ENCODE peak calls at places on chromosomes 4 and X, in six cellular contexts. Q is tibial nerve, Y is transverse colon, F is body of pancreas, I is aorta, G is breast epithelium. L is an unnamed sample. For H3K4me1, the result is how much of the 10 kb centered on the place peaks cover.

GRCh38 chr4:5376015-5376414 is 324.7 kb downstream of the STK32B start:
- DNase-seq in Q (no peak), F (no peak), I (no peak), G (no peak), Y (no peak), L (no peak)

GRCh38 chr4:64767547-64767946 is 358.3 kb upstream of the TECRL start:
- DNase-seq in F (no peak), Q (no peak), I (no peak), Y (no peak), G (no peak), L (no peak)

GRCh38 chr4:78784255-78784654 is 8.1 kb downstream of the BMP2K start:
- DNase-seq in Y (no peak), G (no peak), F (no peak), I (no peak), Q (no peak), L (no peak)

GRCh38 chr4:89674876-89675459 is 162.0 kb downstream of the SNCA start:
- DNase-seq in G (no peak), Y (no peak), I (no peak), F (no peak), Q (no peak), L (no peak)

GRCh38 chrX:137031517-137032377 is 2.0 kb downstream of the GPR101 start:
- DNase-seq in Q (no peak), I (no peak), F (no peak), G (no peak), Y (peak), L (peak)

GRCh38 chr4:186715077-186715476 is 8.6 kb downstream of the FAT1 start:
- DNase-seq in G (no peak), Q (no peak), Y (no peak), F (no peak), I (no peak), L (no peak)

GRCh38 chr4:159655547-159655946 is 552.7 kb downstream of the RAPGEF2 start:
- DNase-seq in I (no peak), Y (no peak), F (no peak), G (no peak), Q (no peak), L (no peak)

GRCh38 chr4:56261027-56261426 is 126.3 kb downstream of the AASDH start:
- DNase-seq in Y (no peak), G (no peak), Q (no peak), I (no peak), F (no peak), L (no peak)

GRCh38 chr4:152193059-152193458 is 342.8 kb downstream of the FBXW7 start:
- DNase-seq in I (no peak), G (no peak), Y (no peak), F (no peak), Q (no peak), L (no peak)

GRCh38 chrX:78574306-78574705 is 84.8 kb downstream of the RTL3 start:
- DNase-seq in I (no peak), F (no peak), G (no peak), Q (no peak), Y (peak), L (no peak)

GRCh38 chr4:39067451-39067850 is 5.4 kb downstream of the KLHL5 start:
- DNase-seq in F (no peak), I (no peak), G (no peak), Q (no peak), Y (no peak), L (peak)

GRCh38 chr4:132299866-132300265 is 849.2 kb upstream of the PCDH10 start:
- DNase-seq in Q (no peak), G (no peak), I (no peak), F (no peak), Y (no peak), L (no peak)

GRCh38 chrX:135931644-135932487 is 38.4 kb downstream of the SAGE1 start:
- DNase-seq in F (peak), Y (peak), Q (peak), I (no peak), G (no peak), L (peak)

GRCh38 chr4:109588176-109588575 is 28.1 kb downstream of the MCUB start:
- DNase-seq in Y (no peak), F (no peak), I (no peak), Q (no peak), G (no peak), L (no peak)

GRCh38 chr4:7876096-7876993 is 63.3 kb downstream of the AFAP1 start:
- DNase-seq in Y (no peak), G (no peak), Q (no peak), I (no peak), F (no peak), L (peak)

GRCh38 chrX:120840826-120841225 is 34.8 kb downstream of the CT47B1 start:
- DNase-seq in Y (no peak), Q (no peak), F (no peak), G (no peak), I (no peak), L (no peak)

GRCh38 chrX:143601809-143602208 is 34.1 kb downstream of the SLITRK4 start:
- DNase-seq in Y (no peak), F (no peak), G (no peak), Q (no peak), I (no peak), L (no peak)

GRCh38 chrX:150150081-150150779 is 211.9 kb upstream of the EOLA2 start:
- DNase-seq in F (no peak), Y (no peak), Q (no peak), G (no peak), I (no peak), L (no peak)

GRCh38 chrX:55488559-55489314 is 911 bp downstream of the USP51 start:
- DNase-seq in G (peak), Q (peak), I (peak), F (peak), Y (peak), L (peak)

GRCh38 chrX:48911407-48912182 is at the start of gene SLC35A2:
- DNase-seq in Q (peak), I (peak), F (peak), G (peak), Y (peak), L (peak)

GRCh38 chr4:36235306-36235705 is 9.0 kb downstream of the ARAP2 start:
- DNase-seq in Y (no peak), Q (no peak), I (no peak), F (no peak), G (no peak), L (peak)

GRCh38 chrX:38754102-38754790 is 47.0 kb upstream of the MID1IP1 start:
- DNase-seq in Q (no peak), F (peak), I (no peak), Y (no peak), G (no peak), L (peak)

GRCh38 chr4:41645716-41646115 is 102.8 kb downstream of the PHOX2B start:
- DNase-seq in G (no peak), I (no peak), Y (no peak), F (no peak), Q (no peak), L (no peak)

GRCh38 chr4:55553442-55553841 is 6.7 kb upstream of the CLOCK start:
- DNase-seq in F (peak), Y (peak), Q (no peak), G (no peak), I (no peak), L (peak)

GRCh38 chr4:39730067-39730466 is 32.1 kb downstream of the UBE2K start:
- DNase-seq in Y (no peak), F (no peak), I (no peak), G (no peak), Q (no peak), L (no peak)

GRCh38 chr4:167028976-167029375 is 205.3 kb downstream of the SPOCK3 start:
- DNase-seq in Q (no peak), I (no peak), G (no peak), Y (no peak), F (no peak), L (no peak)

GRCh38 chrX:101550825-101551767 is 749 bp downstream of the ARMCX1 start:
- DNase-seq in G (no peak), Q (peak), F (peak), Y (no peak), I (peak), L (peak)

GRCh38 chrX:24574743-24575142 is 72.4 kb downstream of the PCYT1B start:
- DNase-seq in Y (no peak), Q (no peak), F (no peak), I (no peak), G (no peak), L (no peak)

GRCh38 chrX:43958529-43958928 is 14.7 kb downstream of the NDP start:
- DNase-seq in I (no peak), G (no peak), Y (peak), F (peak), Q (no peak), L (peak)

GRCh38 chr4:109816082-109816442 is 500 bp downstream of the GAR1 start:
- DNase-seq in I (peak), F (no peak), G (no peak), Q (no peak), Y (peak), L (peak)

GRCh38 chrX:13103914-13104274 is 59.5 kb upstream of the FAM9C start:
- DNase-seq in Q (no peak), G (no peak), I (no peak), F (no peak), Y (no peak), L (no peak)

GRCh38 chr4:149638073-149638472 is 177.6 kb downstream of the IQCM start:
- DNase-seq in Q (no peak), G (no peak), F (no peak), Y (no peak), I (no peak), L (no peak)

GRCh38 chrX:154384284-154384892 is 5.3 kb downstream of the EMD start:
- DNase-seq in Y (no peak), G (no peak), Q (no peak), I (peak), F (no peak), L (no peak)

GRCh38 chr4:112651641-112652040 is 14.7 kb downstream of the LARP7 start:
- DNase-seq in F (no peak), I (no peak), Y (no peak), Q (no peak), G (no peak), L (no peak)

GRCh38 chrX:28659269-28659668 is 72.0 kb downstream of the IL1RAPL1 start:
- DNase-seq in F (peak), I (peak), G (no peak), Y (no peak), Q (no peak), L (no peak)

DNA sequence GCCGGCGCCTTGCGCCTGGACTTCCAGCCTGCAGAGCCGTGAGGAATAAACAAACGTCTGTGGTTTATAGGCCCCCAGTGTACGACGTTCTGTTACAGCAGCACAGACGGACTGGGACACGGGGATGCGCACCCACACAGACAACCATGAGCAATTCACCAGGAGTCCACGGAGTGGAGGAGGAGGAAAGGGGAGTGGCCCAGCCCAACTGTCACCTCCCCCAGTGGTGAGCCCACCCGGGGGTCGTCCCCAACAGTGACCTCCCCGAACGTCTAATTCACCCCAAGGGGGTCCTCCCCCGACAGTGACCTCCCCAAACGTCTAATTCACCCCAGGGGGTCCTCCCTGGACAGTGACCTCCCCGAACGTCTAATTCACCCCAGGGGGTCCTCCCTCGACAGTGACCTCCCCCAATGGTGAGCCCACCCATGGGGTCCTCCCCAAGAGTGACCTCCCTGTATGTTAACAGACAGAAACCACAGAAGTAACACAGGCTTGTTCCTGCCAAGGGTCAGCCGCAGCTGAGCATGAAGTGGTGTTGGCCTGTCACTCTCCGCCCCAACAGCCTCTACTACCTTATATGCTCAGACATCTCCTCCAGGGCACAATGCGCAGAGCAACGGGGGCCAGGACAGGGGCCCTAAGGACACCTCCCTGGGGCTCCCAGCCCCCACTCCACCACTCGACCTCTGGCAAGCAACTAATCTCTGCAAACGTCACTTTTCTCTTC is 6.2 kb downstream of the GAK start:
- DNase-seq in G (no peak), Y (no peak), F (no peak), Q (no peak), I (peak), L (no peak)
- H3K4me1 ChIP-seq in G (under half), Y (under half), F (under half), Q (under half), I (under half), L (under half)

GRCh38 chr4:165199722-165200121 is 7.6 kb upstream of the KLHL2 start:
- DNase-seq in F (peak), G (peak), Q (no peak), I (no peak), Y (no peak), L (no peak)
- H3K27ac ChIP-seq in F (no peak), G (no peak), Q (no peak), I (no peak), Y (no peak), L (no peak)

GRCh38 chrX:47228550-47229270 is 4.1 kb upstream of the USP11 start:
- DNase-seq in I (peak), G (no peak), Y (no peak), F (no peak), Q (no peak), L (no peak)
- H3K4me3 ChIP-seq in I (no peak), G (no peak), Y (no peak), F (no peak), Q (no peak), L (no peak)

GRCh38 chrX:132025085-132025484 is 2.0 kb downstream of the STK26 start:
- DNase-seq in G (no peak), Y (no peak), I (no peak), Q (no peak), F (no peak), L (no peak)
- H3K4me1 ChIP-seq in G (under half), Y (under half), I (under half), Q (under half), F (under half), L (under half)

DNA sequence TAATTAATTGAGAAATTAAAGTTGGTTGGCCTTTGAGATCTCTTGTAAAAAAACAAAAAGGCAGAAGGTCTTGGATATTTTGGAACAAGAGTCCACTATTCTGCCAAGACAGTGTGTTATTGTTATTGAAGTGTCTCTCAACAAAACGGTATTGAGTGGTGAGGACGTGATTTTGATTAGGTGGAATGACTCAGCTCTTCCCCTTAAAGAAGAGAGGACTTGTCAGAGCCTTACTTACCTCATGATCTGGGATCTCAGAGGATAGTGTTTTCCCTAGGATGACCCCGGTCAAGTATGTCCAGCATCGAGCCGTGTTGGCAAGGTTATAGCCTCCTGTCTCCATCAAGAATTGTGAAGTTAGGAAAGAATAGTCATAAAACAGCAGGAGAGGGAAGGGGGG is 110.9 kb downstream of the HDAC8 start:
- DNase-seq in G (no peak), F (no peak), Y (no peak), I (no peak), Q (peak), L (no peak)
- H3K27ac ChIP-seq in G (no peak), F (no peak), Y (no peak), I (no peak), Q (no peak), L (no peak)

DNA sequence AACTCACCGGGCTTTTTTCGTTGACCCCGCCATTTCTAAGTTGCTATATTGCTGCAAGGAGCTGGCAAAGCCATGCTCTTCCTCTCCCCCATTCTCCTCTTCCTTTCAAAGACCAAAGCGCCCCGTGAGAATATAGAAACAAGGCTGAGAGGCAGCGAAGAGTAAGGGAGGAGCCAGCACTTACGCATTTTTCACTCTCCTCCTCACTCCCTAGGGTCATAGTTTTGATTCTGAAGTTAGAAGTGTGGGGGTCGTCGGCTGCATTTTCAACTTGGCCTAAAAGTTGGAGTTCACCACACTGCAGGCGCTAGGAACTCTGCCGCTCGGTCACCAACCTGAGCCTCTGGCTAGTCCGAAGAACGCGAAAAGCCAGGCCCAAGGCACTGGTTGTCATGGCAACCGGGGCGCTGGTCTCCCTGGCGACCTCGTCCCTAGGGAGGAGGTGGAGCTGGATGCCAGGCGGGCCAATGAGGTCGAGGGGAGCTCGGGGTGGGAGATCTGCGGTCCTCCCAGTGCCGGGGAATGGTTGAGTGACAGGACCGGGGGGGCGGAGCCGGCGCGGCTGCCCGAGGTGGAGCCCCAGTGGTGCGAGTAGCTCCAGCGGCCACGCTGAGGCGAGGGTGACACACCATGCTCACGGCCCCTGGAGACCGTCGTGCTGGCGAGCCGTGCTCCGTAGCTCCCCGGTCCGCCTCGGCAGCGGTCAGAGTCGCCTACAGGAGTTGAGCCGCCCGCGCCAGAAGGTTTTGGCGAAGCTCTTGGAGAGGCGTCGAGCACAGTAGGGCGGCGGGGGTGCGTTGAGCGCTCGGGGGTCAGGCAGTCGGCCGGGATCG is at the start of gene PTPN13:
- DNase-seq in Q (peak), Y (peak), F (peak), I (peak), G (peak), L (peak)
- H3K4me3 ChIP-seq in Q (peak), Y (peak), F (peak), I (peak), G (peak), L (peak)

DNA sequence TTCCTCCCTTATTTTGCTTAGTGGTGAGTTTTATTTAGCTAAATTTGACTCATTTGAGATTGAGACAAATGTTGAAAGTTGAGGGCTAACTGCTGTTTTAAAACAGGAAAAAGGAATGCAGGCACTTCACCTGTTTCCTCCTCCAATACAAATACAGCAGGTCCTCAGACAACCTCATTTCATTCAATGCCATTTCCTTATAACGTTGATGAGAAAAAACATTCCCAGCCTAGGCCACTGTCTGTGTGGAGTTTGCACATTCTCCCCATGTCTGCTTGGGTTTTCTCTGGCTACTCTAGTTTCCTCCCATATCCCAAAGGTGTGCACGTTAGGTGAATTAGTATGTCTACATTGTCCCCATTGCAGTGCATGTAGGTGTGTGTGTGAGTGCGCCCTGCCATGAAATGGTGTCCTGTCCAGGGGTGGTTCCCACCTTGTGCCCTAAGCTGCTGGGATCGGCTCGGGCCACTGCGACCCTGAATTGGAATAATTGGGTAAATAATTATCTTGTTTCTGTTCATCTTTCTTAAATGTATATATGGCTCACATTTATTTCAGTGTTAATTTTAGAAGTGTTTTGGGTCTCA is 21.9 kb downstream of the SMAD1 start:
- DNase-seq in Y (no peak), G (no peak), F (no peak), I (no peak), Q (no peak), L (no peak)
- H3K4me1 ChIP-seq in Y (under half), G (under half), F (half or more), I (under half), Q (under half), L (under half)

DNA sequence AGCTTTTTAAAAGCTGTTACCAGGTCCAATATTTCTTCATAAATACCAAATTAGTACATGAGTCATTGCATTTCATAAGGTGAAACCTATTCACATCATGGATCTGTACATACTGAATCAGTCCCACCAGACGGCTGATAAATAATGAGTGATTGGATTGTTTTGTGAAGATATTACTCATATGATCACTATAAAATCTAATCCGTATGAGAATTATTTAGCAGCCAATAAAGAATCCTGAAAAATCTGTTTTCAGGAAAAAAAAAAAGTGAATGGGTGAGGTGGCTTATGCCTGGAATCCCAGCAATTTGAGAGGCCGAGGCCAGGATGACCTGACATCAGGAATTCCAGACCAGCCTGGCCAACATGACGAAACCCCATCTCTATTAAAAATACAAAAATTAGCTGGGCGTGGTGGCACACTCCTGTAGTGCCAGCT is 438.1 kb downstream of the INPP4B start:
- DNase-seq in Y (no peak), F (no peak), Q (no peak), I (no peak), G (no peak), L (no peak)
- H3K27ac ChIP-seq in Y (no peak), F (no peak), Q (no peak), I (no peak), G (no peak), L (no peak)

GRCh38 chrX:20322887-20323286 is 56.2 kb upstream of the RPS6KA3 start:
- DNase-seq in G (no peak), Q (no peak), I (no peak), Y (no peak), F (no peak), L (no peak)

GRCh38 chrX:20317873-20318272 is 51.2 kb upstream of the RPS6KA3 start:
- DNase-seq in I (no peak), Q (no peak), F (peak), G (peak), Y (no peak), L (no peak)

GRCh38 chrX:20315140-20315539 is 48.4 kb upstream of the RPS6KA3 start:
- DNase-seq in I (no peak), F (no peak), Y (peak), Q (no peak), G (no peak), L (peak)

GRCh38 chrX:20320461-20321159 is 53.9 kb upstream of the RPS6KA3 start:
- DNase-seq in Y (no peak), G (no peak), F (peak), Q (no peak), I (no peak), L (no peak)

GRCh38 chrX:20319054-20319453 is 52.3 kb upstream of the RPS6KA3 start:
- DNase-seq in I (no peak), Q (no peak), G (no peak), Y (no peak), F (no peak), L (no peak)
- H3K4me3 ChIP-seq in I (no peak), Q (no peak), G (no peak), Y (no peak), F (no peak), L (no peak)

GRCh38 chr4:124635331-124635730 is 77.2 kb downstream of the ANKRD50 start:
- DNase-seq in Y (no peak), I (no peak), G (no peak), Q (no peak), F (no peak), L (no peak)
- H3K4me1 ChIP-seq in Y (under half), I (under half), G (under half), Q (under half), F (under half), L (under half)